ENCODE peak calls at places on chromosomes 12 and 14, in five cellular contexts. Y is NB4, U is esophagus muscularis mucosa, F is adrenal gland, I is tibial nerve. H is an unnamed sample.
A peak's percentile ranks its signal among the peaks of the same experiment; 100 is the strongest.

GRCh38 chr12:19222566-19222965 is 93.0 kb downstream of the PLEKHA5 start:
- DNase-seq in Y (no peak), U (no peak), F (no peak), I (no peak), H (no peak)

GRCh38 chr14:22419620-22420019 is 169.4 kb downstream of the DAD1 start:
- DNase-seq in Y (no peak), U (no peak), F (no peak), I (no peak), H (no peak)

GRCh38 chr12:24748326-24748725 is 200.6 kb downstream of the BCAT1 start:
- DNase-seq in Y (no peak), U (no peak), F (no peak), I (no peak), H (no peak)

GRCh38 chr14:61145258-61145902 is 135.8 kb downstream of the TMEM30B start:
- DNase-seq in Y (no peak), U (peak; percentile 80), F (no peak), I (no peak), H (no peak)

GRCh38 chr12:89192419-89192818 is 159.9 kb downstream of the DUSP6 start:
- DNase-seq in Y (no peak), U (no peak), F (no peak), I (no peak), H (no peak)

GRCh38 chr12:76623929-76624328 is 64.4 kb upstream of the OSBPL8 start:
- DNase-seq in Y (no peak), U (no peak), F (no peak), I (no peak), H (no peak)

GRCh38 chr14:102096569-102097188 is 9.8 kb upstream of the HSP90AA1 start:
- DNase-seq in Y (peak; percentile 73), U (no peak), F (peak; percentile 85), I (peak; percentile 85), H (peak; percentile 77)

GRCh38 chr14:68585690-68586089 is 207.2 kb downstream of the ZFP36L1 start:
- DNase-seq in Y (no peak), U (no peak), F (no peak), I (no peak), H (no peak)

GRCh38 chr12:6069452-6070093 is 54.9 kb downstream of the VWF start:
- DNase-seq in Y (peak; percentile 45), U (no peak), F (no peak), I (no peak), H (peak; percentile 13)

GRCh38 chr12:19183121-19183838 is 53.7 kb downstream of the PLEKHA5 start:
- DNase-seq in Y (peak; percentile 29), U (no peak), F (no peak), I (no peak), H (no peak)

GRCh38 chr14:54976316-54976715 is 50.6 kb downstream of the WDHD1 start:
- DNase-seq in Y (peak; percentile 2), U (no peak), F (no peak), I (no peak), H (no peak)

GRCh38 chr12:3107071-3107583 is 29.9 kb downstream of the TSPAN9 start:
- DNase-seq in Y (no peak), U (no peak), F (peak; percentile 34), I (no peak), H (no peak)

GRCh38 chr12:130164931-130165330 is 2.7 kb downstream of the FZD10 start:
- DNase-seq in Y (no peak), U (no peak), F (no peak), I (no peak), H (no peak)

GRCh38 chr12:126974779-126975178 is 1292.2 kb upstream of the TMEM132C start:
- DNase-seq in Y (peak; percentile 8), U (no peak), F (no peak), I (no peak), H (no peak)

GRCh38 chr12:11794751-11795150 is 145.3 kb downstream of the ETV6 start:
- DNase-seq in Y (no peak), U (no peak), F (no peak), I (no peak), H (no peak)

GRCh38 chr12:91094036-91094660 is 17.1 kb downstream of the LUM start:
- DNase-seq in Y (no peak), U (no peak), F (no peak), I (no peak), H (no peak)

GRCh38 chr12:45416161-45416560 is 200.3 kb downstream of the ANO6 start:
- DNase-seq in Y (no peak), U (no peak), F (no peak), I (no peak), H (no peak)

GRCh38 chr12:9843416-9843815 is 16.1 kb downstream of the KLRF1 start:
- DNase-seq in Y (no peak), U (no peak), F (no peak), I (no peak), H (no peak)

GRCh38 chr12:50686976-50687375 is 76.9 kb upstream of the ATF1 start:
- DNase-seq in Y (no peak), U (no peak), F (no peak), I (no peak), H (no peak)

GRCh38 chr14:101494826-101495225 is 66.5 kb upstream of the DIO3 start:
- DNase-seq in Y (no peak), U (no peak), F (no peak), I (peak; percentile 5), H (no peak)

GRCh38 chr12:84091642-84092041 is 821.0 kb downstream of the SLC6A15 start:
- DNase-seq in Y (no peak), U (no peak), F (no peak), I (no peak), H (no peak)

GRCh38 chr14:101502761-101503392 is 58.4 kb upstream of the DIO3 start:
- DNase-seq in Y (no peak), U (no peak), F (peak; percentile 7), I (peak; percentile 2), H (no peak)

GRCh38 chr12:64256166-64256800 is 34.2 kb upstream of the KICS2 start:
- DNase-seq in Y (peak; percentile 64), U (no peak), F (no peak), I (no peak), H (peak; percentile 54)

GRCh38 chr14:102898776-102899515 is 23.5 kb upstream of the AMN start:
- DNase-seq in Y (no peak), U (no peak), F (no peak), I (no peak), H (no peak)

GRCh38 chr12:57549203-57549908 is 488 bp upstream of the KIF5A start:
- DNase-seq in Y (no peak), U (no peak), F (no peak), I (no peak), H (no peak)

GRCh38 chr12:120684523-120684932 is 2.4 kb upstream of the MLEC start:
- DNase-seq in Y (peak; percentile 70), U (no peak), F (no peak), I (no peak), H (no peak)

GRCh38 chr14:89965839-89966238 is 10.1 kb downstream of the TDP1 start:
- DNase-seq in Y (no peak), U (no peak), F (no peak), I (no peak), H (no peak)

GRCh38 chr14:70640938-70641547 is 673 bp upstream of the TTC9 start:
- DNase-seq in Y (no peak), U (peak; percentile 87), F (no peak), I (no peak), H (no peak)

GRCh38 chr12:59886131-59886751 is 290.4 kb downstream of the SLC16A7 start:
- DNase-seq in Y (no peak), U (no peak), F (no peak), I (no peak), H (no peak)

GRCh38 chr12:51381226-51382079 is 9.8 kb downstream of the GALNT6 start:
- DNase-seq in Y (no peak), U (no peak), F (no peak), I (no peak), H (no peak)

GRCh38 chr12:5586201-5586600 is 154.3 kb downstream of the NTF3 start:
- DNase-seq in Y (no peak), U (no peak), F (no peak), I (no peak), H (no peak)

GRCh38 chr14:21734457-21735074 is 60.9 kb upstream of the OR4E1 start:
- DNase-seq in Y (peak; percentile 66), U (no peak), F (no peak), I (no peak), H (peak; percentile 61)

GRCh38 chr14:56686416-56686815 is 106.8 kb downstream of the TMEM260 start:
- DNase-seq in Y (no peak), U (no peak), F (no peak), I (no peak), H (no peak)

GRCh38 chr14:96783306-96784224 is 13.6 kb upstream of the VRK1 start:
- DNase-seq in Y (peak; percentile 91), U (peak; percentile 70), F (no peak), I (no peak), H (no peak)

GRCh38 chr12:58087428-58088117 is 146.2 kb downstream of the ATP23 start:
- DNase-seq in Y (no peak), U (peak; percentile 74), F (no peak), I (no peak), H (no peak)

GRCh38 chr12:107760207-107760816 is 625 bp downstream of the PRDM4 start:
- DNase-seq in Y (peak; percentile 61), U (no peak), F (peak; percentile 40), I (no peak), H (peak; percentile 66)

GRCh38 chr12:53207042-53207441 is at the start of gene ITGB7:
- DNase-seq in Y (peak; percentile 76), U (no peak), F (no peak), I (no peak), H (peak; percentile 32)
- TF ChIP-seq POLR2A in Y (no peak), U (no peak), F (no peak), I (no peak), H (no peak)

DNA sequence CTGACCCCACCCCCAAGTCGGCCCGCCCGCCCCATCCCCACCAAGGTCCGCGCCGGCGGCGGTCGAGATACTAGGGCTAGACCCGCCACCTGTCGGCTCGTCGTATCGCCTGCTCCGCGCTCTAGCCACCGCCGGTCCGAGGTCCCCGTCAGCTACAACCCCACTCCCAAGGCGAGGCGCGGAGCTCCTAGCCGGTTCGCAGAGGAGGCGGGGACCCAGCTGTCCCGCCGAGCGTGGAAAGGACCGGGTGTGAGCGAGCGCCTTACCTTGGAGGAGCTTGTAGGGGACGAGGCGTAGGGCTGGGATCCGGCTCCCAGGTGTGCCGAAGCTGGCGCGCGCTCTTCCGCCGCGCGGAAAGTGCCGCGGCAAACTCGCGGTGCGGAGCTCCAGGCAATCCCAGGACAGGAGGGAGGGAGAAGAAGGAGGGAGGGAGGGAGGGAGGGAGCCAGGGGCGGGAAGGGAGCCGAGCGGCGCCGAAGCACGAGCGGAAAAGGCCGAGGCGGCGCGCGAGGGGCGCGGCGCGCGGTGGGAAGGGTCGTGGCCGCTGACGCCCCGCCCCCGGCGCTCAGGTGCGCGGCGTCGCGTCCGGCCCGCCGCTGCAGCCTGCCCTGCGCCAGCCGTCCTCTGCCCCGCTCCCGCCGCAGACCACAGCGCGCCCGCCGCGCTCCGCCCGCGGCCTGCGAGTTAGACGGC is at the start of gene PAWR:
- DNase-seq in Y (no peak), U (no peak), F (peak; percentile 75), I (peak; percentile 21), H (peak; percentile 60)
- TF ChIP-seq POLR2A in Y (no peak), U (no peak), F (peak; percentile 80), I (no peak), H (no peak)

GRCh38 chr14:95070748-95071435 is 86.4 kb downstream of the DICER1 start:
- DNase-seq in Y (no peak), U (no peak), F (no peak), I (no peak), H (no peak)
- TF ChIP-seq POLR2A in Y (no peak), U (no peak), F (no peak), I (no peak), H (no peak)

GRCh38 chr12:1795785-1796514 is 24.4 kb upstream of the LRTM2 start:
- DNase-seq in Y (peak; percentile 97), U (peak; percentile 97), F (peak; percentile 93), I (peak; percentile 89), H (peak; percentile 94)
- TF ChIP-seq POLR2A in Y (peak; percentile 83), U (no peak), F (peak; percentile 54), I (peak; percentile 86), H (peak; percentile 91)

H was measured in erythroblast.